ENCODE peak calls at places on chromosome 16, in five cellular contexts. One of them, this sample, is unnamed.

GRCh38 chr16:46772463-46772862 is 24.3 kb upstream of the MYLK3 start:
- DNase-seq in psoas muscle: no peak
- DNase-seq in prostate gland: no peak
- DNase-seq in right lobe of liver: no peak
- DNase-seq in tibial nerve: no peak
- DNase-seq in this sample: no peak

GRCh38 chr16:78744099-78744498 is 644.6 kb downstream of the WWOX start:
- DNase-seq in psoas muscle: no peak
- DNase-seq in prostate gland: no peak
- DNase-seq in right lobe of liver: no peak
- DNase-seq in tibial nerve: no peak
- DNase-seq in this sample: no peak

GRCh38 chr16:66369055-66369592 is 2.6 kb downstream of the CDH5 start:
- DNase-seq in psoas muscle: no peak
- DNase-seq in prostate gland: no peak
- DNase-seq in right lobe of liver: no peak
- DNase-seq in tibial nerve: no peak
- DNase-seq in this sample: no peak

GRCh38 chr16:69014811-69015210 is 90.6 kb upstream of the HAS3 start:
- DNase-seq in psoas muscle: no peak
- DNase-seq in prostate gland: no peak
- DNase-seq in right lobe of liver: no peak
- DNase-seq in tibial nerve: no peak
- DNase-seq in this sample: no peak

GRCh38 chr16:68455631-68456030 is 7.3 kb upstream of the SMPD3 start:
- DNase-seq in psoas muscle: no peak
- DNase-seq in prostate gland: no peak
- DNase-seq in right lobe of liver: no peak
- DNase-seq in tibial nerve: no peak
- DNase-seq in this sample: no peak

GRCh38 chr16:22318690-22319358 is 21.6 kb downstream of the POLR3E start:
- DNase-seq in psoas muscle: no peak
- DNase-seq in prostate gland: no peak
- DNase-seq in right lobe of liver: no peak
- DNase-seq in tibial nerve: no peak
- DNase-seq in this sample: no peak

GRCh38 chr16:85306071-85306792 is 194.0 kb upstream of the CIBAR2 start:
- DNase-seq in psoas muscle: peak; percentile 92
- DNase-seq in prostate gland: peak; percentile 43
- DNase-seq in right lobe of liver: peak; percentile 97
- DNase-seq in tibial nerve: peak; percentile 85
- DNase-seq in this sample: peak; percentile 75

GRCh38 chr16:3528406-3528805 is 27.6 kb downstream of the CLUAP1 start:
- DNase-seq in psoas muscle: no peak
- DNase-seq in prostate gland: no peak
- DNase-seq in right lobe of liver: no peak
- DNase-seq in tibial nerve: no peak
- DNase-seq in this sample: no peak

GRCh38 chr16:82995927-82996441 is 369.2 kb downstream of the CDH13 start:
- DNase-seq in psoas muscle: no peak
- DNase-seq in prostate gland: no peak
- DNase-seq in right lobe of liver: no peak
- DNase-seq in tibial nerve: no peak
- DNase-seq in this sample: no peak

GRCh38 chr16:87681990-87682570 is 79.8 kb downstream of the JPH3 start:
- DNase-seq in psoas muscle: no peak
- DNase-seq in prostate gland: peak; percentile 26
- DNase-seq in right lobe of liver: no peak
- DNase-seq in tibial nerve: no peak
- DNase-seq in this sample: no peak

GRCh38 chr16:89407925-89408300 is 82.4 kb downstream of the ANKRD11 start:
- DNase-seq in psoas muscle: peak; percentile 63
- DNase-seq in prostate gland: no peak
- DNase-seq in right lobe of liver: no peak
- DNase-seq in tibial nerve: no peak
- DNase-seq in this sample: no peak

GRCh38 chr16:3364774-3365427 is 9.2 kb downstream of the OR2C1 start:
- DNase-seq in psoas muscle: peak; percentile 89
- DNase-seq in prostate gland: peak; percentile 79
- DNase-seq in right lobe of liver: peak; percentile 91
- DNase-seq in tibial nerve: peak; percentile 45
- DNase-seq in this sample: peak; percentile 90

GRCh38 chr16:70380205-70380918 is 33.7 kb downstream of the DDX19A start:
- DNase-seq in psoas muscle: peak; percentile 68
- DNase-seq in prostate gland: peak; percentile 20
- DNase-seq in right lobe of liver: peak; percentile 64
- DNase-seq in tibial nerve: no peak
- DNase-seq in this sample: peak; percentile 78

GRCh38 chr16:3022697-3023414 is 886 bp downstream of the HCFC1R1 start:
- DNase-seq in psoas muscle: peak; percentile 74
- DNase-seq in prostate gland: no peak
- DNase-seq in right lobe of liver: no peak
- DNase-seq in tibial nerve: no peak
- DNase-seq in this sample: peak; percentile 76

GRCh38 chr16:84806256-84806889 is 13.4 kb upstream of the CRISPLD2 start:
- DNase-seq in psoas muscle: no peak
- DNase-seq in prostate gland: no peak
- DNase-seq in right lobe of liver: peak; percentile 66
- DNase-seq in tibial nerve: no peak
- DNase-seq in this sample: no peak

GRCh38 chr16:75096730-75097129 is 19.9 kb downstream of the LDHD start:
- DNase-seq in psoas muscle: no peak
- DNase-seq in prostate gland: peak; percentile 87
- DNase-seq in right lobe of liver: no peak
- DNase-seq in tibial nerve: no peak
- DNase-seq in this sample: peak; percentile 70

GRCh38 chr16:1989826-1990335 is at the start of gene SYNGR3:
- DNase-seq in psoas muscle: no peak
- DNase-seq in prostate gland: no peak
- DNase-seq in right lobe of liver: no peak
- DNase-seq in tibial nerve: no peak
- DNase-seq in this sample: no peak

GRCh38 chr16:66135376-66135775 is 231.1 kb upstream of the CDH5 start:
- DNase-seq in psoas muscle: peak; percentile 31
- DNase-seq in prostate gland: no peak
- DNase-seq in right lobe of liver: no peak
- DNase-seq in tibial nerve: peak; percentile 39
- DNase-seq in this sample: no peak

GRCh38 chr16:11916524-11917285 is 949 bp upstream of the GSPT1 start:
- DNase-seq in psoas muscle: no peak
- DNase-seq in prostate gland: peak; percentile 67
- DNase-seq in right lobe of liver: no peak
- DNase-seq in tibial nerve: no peak
- DNase-seq in this sample: no peak

GRCh38 chr16:69709456-69710084 is 16.8 kb downstream of the NQO1 start:
- DNase-seq in psoas muscle: no peak
- DNase-seq in prostate gland: peak; percentile 27
- DNase-seq in right lobe of liver: no peak
- DNase-seq in tibial nerve: no peak
- DNase-seq in this sample: no peak

GRCh38 chr16:86515420-86515779 is 5.1 kb downstream of the FOXF1 start:
- DNase-seq in psoas muscle: no peak
- DNase-seq in prostate gland: no peak
- DNase-seq in right lobe of liver: no peak
- DNase-seq in tibial nerve: no peak
- DNase-seq in this sample: no peak

GRCh38 chr16:86516618-86517003 is 6.3 kb downstream of the FOXF1 start:
- DNase-seq in psoas muscle: no peak
- DNase-seq in prostate gland: no peak
- DNase-seq in right lobe of liver: no peak
- DNase-seq in tibial nerve: no peak
- DNase-seq in this sample: no peak

GRCh38 chr16:86517033-86517432 is 6.7 kb downstream of the FOXF1 start:
- DNase-seq in psoas muscle: no peak
- DNase-seq in prostate gland: no peak
- DNase-seq in right lobe of liver: no peak
- DNase-seq in tibial nerve: no peak
- DNase-seq in this sample: no peak

GRCh38 chr16:86514656-86515376 is 4.5 kb downstream of the FOXF1 start:
- DNase-seq in psoas muscle: no peak
- DNase-seq in prostate gland: no peak
- DNase-seq in right lobe of liver: no peak
- DNase-seq in tibial nerve: no peak
- DNase-seq in this sample: no peak

GRCh38 chr16:86515780-86516617 is 5.7 kb downstream of the FOXF1 start:
- DNase-seq in psoas muscle: no peak
- DNase-seq in prostate gland: no peak
- DNase-seq in right lobe of liver: no peak
- DNase-seq in tibial nerve: no peak
- DNase-seq in this sample: no peak
- TF ChIP-seq CTCF in psoas muscle: no peak
- TF ChIP-seq CTCF in prostate gland: no peak
- TF ChIP-seq CTCF in right lobe of liver: no peak
- TF ChIP-seq CTCF in tibial nerve: no peak
- TF ChIP-seq CTCF in this sample: no peak

GRCh38 chr16:56769674-56770073 is 39.7 kb downstream of the NUP93 start:
- DNase-seq in psoas muscle: no peak
- DNase-seq in prostate gland: no peak
- DNase-seq in right lobe of liver: no peak
- DNase-seq in tibial nerve: no peak
- DNase-seq in this sample: no peak
- H3K4me3 ChIP-seq in psoas muscle: no peak overlapping the region
- H3K4me3 ChIP-seq in prostate gland: peak overlapping the region; percentile 16
- H3K4me3 ChIP-seq in right lobe of liver: no peak overlapping the region
- H3K4me3 ChIP-seq in tibial nerve: no peak overlapping the region
- H3K4me3 ChIP-seq in this sample: no peak overlapping the region

GRCh38 chr16:31678649-31679325 is 151.1 kb downstream of the AHSP start:
- DNase-seq in psoas muscle: no peak
- DNase-seq in prostate gland: no peak
- DNase-seq in right lobe of liver: no peak
- DNase-seq in tibial nerve: no peak
- DNase-seq in this sample: no peak
- H3K9me3 ChIP-seq in psoas muscle: no peaks in the 10 kb centered on the region
- H3K9me3 ChIP-seq in prostate gland: no peaks in the 10 kb centered on the region
- H3K9me3 ChIP-seq in right lobe of liver: no peaks in the 10 kb centered on the region
- H3K9me3 ChIP-seq in tibial nerve: no peaks in the 10 kb centered on the region
- H3K9me3 ChIP-seq in this sample: no peaks in the 10 kb centered on the region

DNA sequence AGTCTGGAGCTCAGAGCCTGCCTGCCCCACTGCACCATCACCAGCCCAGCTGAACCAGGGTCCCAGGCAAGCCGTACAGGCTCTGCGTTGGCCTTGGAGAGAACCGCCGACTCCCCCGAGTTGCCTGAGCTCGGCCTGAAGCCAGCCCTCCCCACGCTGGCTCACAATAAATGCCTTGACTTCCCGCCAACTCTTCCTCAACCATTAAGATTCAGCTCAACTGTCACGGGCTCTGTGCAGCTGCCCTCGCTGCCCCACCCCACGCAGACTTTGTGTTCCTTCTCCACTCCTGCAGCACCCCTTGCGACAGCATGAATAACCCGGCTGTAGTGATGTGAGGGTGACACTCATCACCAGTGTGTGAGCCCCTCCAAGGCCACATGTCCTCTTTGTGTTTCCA is 4.8 kb upstream of the QPRT start:
- DNase-seq in psoas muscle: peak; percentile 29
- DNase-seq in prostate gland: peak; percentile 22
- DNase-seq in right lobe of liver: no peak
- DNase-seq in tibial nerve: no peak
- DNase-seq in this sample: peak; percentile 27
- TF ChIP-seq CTCF in psoas muscle: no peak
- TF ChIP-seq CTCF in prostate gland: no peak
- TF ChIP-seq CTCF in right lobe of liver: no peak
- TF ChIP-seq CTCF in tibial nerve: no peak
- TF ChIP-seq CTCF in this sample: no peak

This sample was measured in pancreas.